ENCODE peak calls at places on chromosomes 5 and 9, in five cellular contexts. C is body of pancreas, E is T1000, G is HCEC 1CT, N is osteocyte. I is an unnamed sample.

GRCh38 chr9:89153618-89154017 is 25.0 kb downstream of the SHC3 start:
- DNase-seq in C (no peak), E (peak), G (peak), N (no peak), I (no peak)

GRCh38 chr9:21812945-21813568 is 10.6 kb downstream of the MTAP start:
- DNase-seq in C (peak), E (peak), G (peak), N (peak), I (peak)

GRCh38 chr9:136551401-136552116 is 5.7 kb upstream of the NOTCH1 start:
- DNase-seq in C (peak), E (peak), G (peak), N (no peak), I (peak)

GRCh38 chr9:108691614-108692013 is 164.2 kb downstream of the ACTL7B start:
- DNase-seq in C (no peak), E (no peak), G (no peak), N (peak), I (peak)

GRCh38 chr5:115366223-115366622 is 69.8 kb upstream of the CCDC112 start:
- DNase-seq in C (no peak), E (peak), G (peak), N (no peak), I (no peak)

GRCh38 chr5:170302729-170303501 is 5.3 kb upstream of the LCP2 start:
- DNase-seq in C (no peak), E (no peak), G (no peak), N (no peak), I (no peak)

GRCh38 chr5:5101676-5102075 is 38.5 kb upstream of the ADAMTS16 start:
- DNase-seq in C (no peak), E (no peak), G (no peak), N (no peak), I (no peak)

GRCh38 chr5:83632874-83633273 is 87.8 kb downstream of the HAPLN1 start:
- DNase-seq in C (no peak), E (peak), G (peak), N (no peak), I (no peak)

GRCh38 chr9:114093761-114094505 is 5.2 kb downstream of the KIF12 start:
- DNase-seq in C (no peak), E (no peak), G (no peak), N (no peak), I (no peak)

GRCh38 chr5:167993771-167994170 is 297.7 kb upstream of the WWC1 start:
- DNase-seq in C (no peak), E (no peak), G (no peak), N (no peak), I (no peak)

GRCh38 chr5:163318707-163319106 is 118.7 kb upstream of the CCNG1 start:
- DNase-seq in C (no peak), E (no peak), G (no peak), N (no peak), I (no peak)